ENCODE peak calls at places on chromosomes 6 and 20, in four cellular contexts. T, S, N and R are unnamed samples.

GRCh38 chr6:40359808-40360207 is 227.4 kb downstream of the LRFN2 start:
- DNase-seq in T (no peak), S (no peak), N (peak), R (no peak)

GRCh38 chr6:42025066-42025789 is 25.1 kb upstream of the TAF8 start:
- DNase-seq in T (no peak), S (no peak), N (no peak), R (no peak)

GRCh38 chr20:37901667-37902503 is 1.0 kb upstream of the VSTM2L start:
- DNase-seq in T (no peak), S (peak), N (peak), R (peak)

GRCh38 chr6:149990109-149990671 is 26.4 kb downstream of the ULBP1 start:
- DNase-seq in T (no peak), S (no peak), N (peak), R (no peak)

GRCh38 chr6:17394192-17394611 is 807 bp downstream of the CAP2 start:
- DNase-seq in T (no peak), S (peak), N (peak), R (no peak)

GRCh38 chr6:167435209-167435728 is 110.4 kb downstream of the TTLL2 start:
- DNase-seq in T (no peak), S (no peak), N (no peak), R (no peak)

GRCh38 chr20:35517125-35517524 is 12.3 kb downstream of the C20orf173 start:
- DNase-seq in T (no peak), S (no peak), N (no peak), R (no peak)

GRCh38 chr6:113110211-113110610 is 746.9 kb upstream of the MARCKS start:
- DNase-seq in T (no peak), S (no peak), N (no peak), R (no peak)

GRCh38 chr6:166317261-166318212 is 9.3 kb upstream of the PRR18 start:
- DNase-seq in T (no peak), S (no peak), N (no peak), R (no peak)

GRCh38 chr20:62936996-62937352 is 973 bp upstream of the GID8 start:
- DNase-seq in T (no peak), S (peak), N (no peak), R (no peak)

GRCh38 chr6:87210979-87211378 is 55.6 kb downstream of the ZNF292 start:
- DNase-seq in T (no peak), S (no peak), N (no peak), R (no peak)

GRCh38 chr20:39910536-39910935 is 778.5 kb downstream of the MAFB start:
- DNase-seq in T (no peak), S (no peak), N (no peak), R (no peak)

GRCh38 chr6:20632696-20633095 is 98.4 kb downstream of the CDKAL1 start:
- DNase-seq in T (no peak), S (no peak), N (no peak), R (no peak)

GRCh38 chr20:10842116-10842515 is 168.3 kb upstream of the JAG1 start:
- DNase-seq in T (no peak), S (no peak), N (peak), R (no peak)

GRCh38 chr6:80182291-80182690 is 75.8 kb downstream of the BCKDHB start:
- DNase-seq in T (no peak), S (peak), N (no peak), R (no peak)

GRCh38 chr6:170583736-170584180 is 679 bp downstream of the PDCD2 start:
- DNase-seq in T (no peak), S (peak), N (no peak), R (no peak)

GRCh38 chr20:11919046-11919445 is 1.4 kb downstream of the BTBD3 start:
- DNase-seq in T (no peak), S (peak), N (peak), R (no peak)

GRCh38 chr6:110626442-110626841 is 150.0 kb upstream of the SLC22A16 start:
- DNase-seq in T (no peak), S (no peak), N (no peak), R (no peak)

GRCh38 chr20:54874718-54875117 is 399.3 kb downstream of the DOK5 start:
- DNase-seq in T (no peak), S (no peak), N (no peak), R (no peak)

GRCh38 chr6:31899215-31899614 is 1.7 kb upstream of the EHMT2 start:
- DNase-seq in T (no peak), S (no peak), N (no peak), R (no peak)

GRCh38 chr6:9121551-9121950 is 686.2 kb upstream of the SLC35B3 start:
- DNase-seq in T (no peak), S (no peak), N (no peak), R (no peak)

GRCh38 chr6:146670161-146670560 is 71.4 kb downstream of the ADGB start:
- DNase-seq in T (no peak), S (peak), N (no peak), R (no peak)

GRCh38 chr20:12217382-12217781 is 299.7 kb downstream of the BTBD3 start:
- DNase-seq in T (no peak), S (peak), N (no peak), R (no peak)

GRCh38 chr6:154995241-154996162 is at the start of gene TIAM2:
- DNase-seq in T (peak), S (no peak), N (peak), R (no peak)

GRCh38 chr6:87907521-87907920 is 140.1 kb upstream of the SPACA1 start:
- DNase-seq in T (no peak), S (peak), N (no peak), R (no peak)

GRCh38 chr20:15422966-15423365 is 1085.6 kb upstream of the FLRT3 start:
- DNase-seq in T (no peak), S (no peak), N (no peak), R (no peak)

GRCh38 chr20:2303693-2304092 is 7.9 kb downstream of the TGM3 start:
- DNase-seq in T (no peak), S (no peak), N (no peak), R (no peak)

GRCh38 chr6:91029211-91029610 is 442.3 kb upstream of the MAP3K7 start:
- DNase-seq in T (no peak), S (no peak), N (peak), R (peak)

GRCh38 chr6:88380083-88380482 is 213.9 kb upstream of the CNR1 start:
- DNase-seq in T (no peak), S (peak), N (no peak), R (no peak)

GRCh38 chr6:24054388-24054787 is 71.6 kb upstream of the NRSN1 start:
- DNase-seq in T (no peak), S (no peak), N (no peak), R (no peak)

GRCh38 chr20:22502731-22503191 is 81.6 kb downstream of the FOXA2 start:
- DNase-seq in T (no peak), S (no peak), N (peak), R (no peak)

GRCh38 chr20:62523473-62524203 is 47.8 kb upstream of the GATA5 start:
- DNase-seq in T (peak), S (no peak), N (no peak), R (no peak)

GRCh38 chr20:45306431-45306982 is at the start of gene RBPJL:
- DNase-seq in T (peak), S (no peak), N (no peak), R (no peak)

GRCh38 chr20:48986899-48987298 is 59.2 kb upstream of the CSE1L start:
- DNase-seq in T (no peak), S (peak), N (peak), R (no peak)

GRCh38 chr6:26477431-26477830 is 19.7 kb downstream of the BTN2A1 start:
- DNase-seq in T (no peak), S (no peak), N (no peak), R (no peak)